ENCODE peak calls at places on chromosomes 11 and 22, in six cellular contexts. One of them, this sample, is unnamed.

GRCh38 chr11:122900803-122901202 is 18.2 kb downstream of the JHY start:
- DNase-seq in tibial artery: no peak
- DNase-seq in fibroblast of lung: peak
- DNase-seq in hepatocyte: no peak
- DNase-seq in pancreas: no peak
- DNase-seq in mammary epithelial cell: no peak
- DNase-seq in this sample: no peak

GRCh38 chr11:94272738-94273313 is 31.6 kb upstream of the IZUMO1R start:
- DNase-seq in tibial artery: no peak
- DNase-seq in fibroblast of lung: no peak
- DNase-seq in hepatocyte: no peak
- DNase-seq in pancreas: no peak
- DNase-seq in mammary epithelial cell: no peak
- DNase-seq in this sample: no peak

GRCh38 chr22:24389680-24390079 is 37.7 kb upstream of the ADORA2A start:
- DNase-seq in tibial artery: no peak
- DNase-seq in fibroblast of lung: no peak
- DNase-seq in hepatocyte: no peak
- DNase-seq in pancreas: no peak
- DNase-seq in mammary epithelial cell: no peak
- DNase-seq in this sample: no peak

GRCh38 chr11:75706260-75706729 is 11.3 kb upstream of the MOGAT2 start:
- DNase-seq in tibial artery: peak
- DNase-seq in fibroblast of lung: peak
- DNase-seq in hepatocyte: peak
- DNase-seq in pancreas: peak
- DNase-seq in mammary epithelial cell: peak
- DNase-seq in this sample: no peak

GRCh38 chr11:111421251-111421650 is 42.2 kb upstream of the POU2AF1 start:
- DNase-seq in tibial artery: no peak
- DNase-seq in fibroblast of lung: no peak
- DNase-seq in hepatocyte: no peak
- DNase-seq in pancreas: no peak
- DNase-seq in mammary epithelial cell: no peak
- DNase-seq in this sample: no peak

GRCh38 chr11:67054851-67055523 is 1.7 kb upstream of the RHOD start:
- DNase-seq in tibial artery: no peak
- DNase-seq in fibroblast of lung: peak
- DNase-seq in hepatocyte: peak
- DNase-seq in pancreas: peak
- DNase-seq in mammary epithelial cell: peak
- DNase-seq in this sample: no peak

GRCh38 chr11:86193297-86194095 is 51.1 kb upstream of the EED start:
- DNase-seq in tibial artery: no peak
- DNase-seq in fibroblast of lung: peak
- DNase-seq in hepatocyte: peak
- DNase-seq in pancreas: no peak
- DNase-seq in mammary epithelial cell: peak
- DNase-seq in this sample: no peak

GRCh38 chr11:108983621-108984020 is 318.8 kb downstream of the DDX10 start:
- DNase-seq in tibial artery: no peak
- DNase-seq in fibroblast of lung: peak
- DNase-seq in hepatocyte: no peak
- DNase-seq in pancreas: no peak
- DNase-seq in mammary epithelial cell: no peak
- DNase-seq in this sample: no peak

GRCh38 chr11:117200813-117201515 is 1.8 kb downstream of the TAGLN start:
- DNase-seq in tibial artery: no peak
- DNase-seq in fibroblast of lung: no peak
- DNase-seq in hepatocyte: no peak
- DNase-seq in pancreas: no peak
- DNase-seq in mammary epithelial cell: no peak
- DNase-seq in this sample: no peak

GRCh38 chr22:49365910-49366309 is 461.8 kb downstream of the BRD1 start:
- DNase-seq in tibial artery: no peak
- DNase-seq in fibroblast of lung: no peak
- DNase-seq in hepatocyte: no peak
- DNase-seq in pancreas: no peak
- DNase-seq in mammary epithelial cell: no peak
- DNase-seq in this sample: no peak

GRCh38 chr22:46071451-46072029 is 78.8 kb upstream of the PPARA start:
- DNase-seq in tibial artery: peak
- DNase-seq in fibroblast of lung: peak
- DNase-seq in hepatocyte: peak
- DNase-seq in pancreas: peak
- DNase-seq in mammary epithelial cell: peak
- DNase-seq in this sample: peak

GRCh38 chr22:43228330-43228729 is 41.4 kb upstream of the TTLL12 start:
- DNase-seq in tibial artery: no peak
- DNase-seq in fibroblast of lung: no peak
- DNase-seq in hepatocyte: peak
- DNase-seq in pancreas: no peak
- DNase-seq in mammary epithelial cell: no peak
- DNase-seq in this sample: no peak
- TF ChIP-seq CTCF in tibial artery: no peak
- TF ChIP-seq CTCF in fibroblast of lung: peak
- TF ChIP-seq CTCF in hepatocyte: peak
- TF ChIP-seq CTCF in pancreas: no peak
- TF ChIP-seq CTCF in mammary epithelial cell: peak
- TF ChIP-seq CTCF in this sample: no peak

DNA sequence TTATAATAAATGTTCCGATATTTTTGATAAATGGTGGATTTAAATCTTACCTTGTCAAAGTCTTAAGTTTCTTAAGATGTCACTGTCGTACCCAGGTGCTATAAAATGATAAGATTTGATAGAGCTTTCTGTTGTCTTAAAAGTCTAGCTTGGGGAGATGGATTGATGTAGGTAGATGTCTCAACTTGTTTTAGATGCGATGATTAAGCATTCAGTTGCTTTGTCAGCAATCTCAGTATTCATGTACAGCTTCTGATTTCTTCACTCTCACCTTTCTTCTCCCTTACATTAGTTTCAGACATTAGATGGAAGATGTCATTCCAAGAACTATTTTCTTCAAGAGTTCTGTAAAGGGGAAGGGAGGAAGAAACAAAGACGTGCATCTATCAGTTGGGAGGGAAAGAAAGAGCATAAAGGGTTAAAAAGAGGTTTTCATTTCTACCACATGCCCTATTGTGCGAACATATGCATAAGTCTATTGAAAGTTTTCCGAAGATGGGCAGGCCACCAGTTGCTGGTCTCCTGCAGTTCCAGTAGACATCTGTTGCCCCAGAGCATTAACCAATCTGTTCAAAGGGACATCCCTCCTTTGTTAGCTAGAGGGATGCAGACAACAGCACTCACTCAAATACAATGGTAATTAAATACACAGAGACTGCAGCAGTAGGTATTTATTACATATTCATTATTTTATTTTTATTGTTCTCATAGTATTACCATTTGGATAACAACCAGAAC is 38.4 kb downstream of the ZC3H12C start:
- DNase-seq in tibial artery: no peak
- DNase-seq in fibroblast of lung: no peak
- DNase-seq in hepatocyte: no peak
- DNase-seq in pancreas: no peak
- DNase-seq in mammary epithelial cell: peak
- DNase-seq in this sample: no peak
- H3K27ac ChIP-seq in tibial artery: no peak
- H3K27ac ChIP-seq in fibroblast of lung: no peak
- H3K27ac ChIP-seq in hepatocyte: no peak
- H3K27ac ChIP-seq in pancreas: no peak
- H3K27ac ChIP-seq in mammary epithelial cell: peak
- H3K27ac ChIP-seq in this sample: peak

DNA sequence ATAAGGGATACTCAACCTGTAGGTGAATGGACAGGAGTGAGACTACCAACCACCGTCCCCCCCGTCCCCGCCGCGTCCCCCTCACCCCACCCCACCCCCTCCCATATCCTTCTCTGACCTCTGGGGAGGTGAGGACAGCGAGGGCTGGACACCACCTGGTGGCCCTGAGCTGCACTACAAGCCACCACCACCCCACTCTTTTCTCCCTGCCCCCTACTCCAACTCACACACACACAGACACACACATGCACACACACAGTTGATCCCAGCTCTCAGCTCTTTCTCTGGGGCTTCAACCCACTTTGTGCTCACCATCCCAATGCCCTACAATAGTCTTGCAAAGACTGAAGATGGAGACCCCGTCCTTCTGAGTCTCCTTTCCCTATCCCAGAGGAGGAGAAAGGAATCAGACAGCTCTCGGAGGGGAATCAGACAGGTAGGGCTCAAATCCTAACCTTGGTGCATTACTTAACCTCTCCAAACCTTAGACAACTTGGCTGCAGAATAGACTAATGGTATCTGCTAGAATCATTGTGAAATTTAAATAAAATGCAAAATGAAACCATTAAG is 100.8 kb downstream of the PDE2A start:
- DNase-seq in tibial artery: no peak
- DNase-seq in fibroblast of lung: peak
- DNase-seq in hepatocyte: peak
- DNase-seq in pancreas: no peak
- DNase-seq in mammary epithelial cell: no peak
- DNase-seq in this sample: no peak
- TF ChIP-seq CTCF in tibial artery: peak
- TF ChIP-seq CTCF in fibroblast of lung: peak
- TF ChIP-seq CTCF in hepatocyte: peak
- TF ChIP-seq CTCF in pancreas: peak
- TF ChIP-seq CTCF in mammary epithelial cell: peak
- TF ChIP-seq CTCF in this sample: peak

GRCh38 chr22:44449683-44450425 is 48.2 kb downstream of the RTL6 start:
- DNase-seq in tibial artery: no peak
- DNase-seq in fibroblast of lung: no peak
- DNase-seq in hepatocyte: no peak
- DNase-seq in pancreas: no peak
- DNase-seq in mammary epithelial cell: no peak
- DNase-seq in this sample: no peak

GRCh38 chr22:44450503-44450902 is 47.5 kb downstream of the RTL6 start:
- DNase-seq in tibial artery: no peak
- DNase-seq in fibroblast of lung: no peak
- DNase-seq in hepatocyte: no peak
- DNase-seq in pancreas: no peak
- DNase-seq in mammary epithelial cell: no peak
- DNase-seq in this sample: no peak

GRCh38 chr22:44446483-44446882 is 51.5 kb downstream of the RTL6 start:
- DNase-seq in tibial artery: no peak
- DNase-seq in fibroblast of lung: no peak
- DNase-seq in hepatocyte: no peak
- DNase-seq in pancreas: no peak
- DNase-seq in mammary epithelial cell: no peak
- DNase-seq in this sample: no peak

GRCh38 chr22:44449061-44449682 is 48.9 kb downstream of the RTL6 start:
- DNase-seq in tibial artery: peak
- DNase-seq in fibroblast of lung: peak
- DNase-seq in hepatocyte: peak
- DNase-seq in pancreas: no peak
- DNase-seq in mammary epithelial cell: peak
- DNase-seq in this sample: no peak

GRCh38 chr22:44448271-44448780 is 49.7 kb downstream of the RTL6 start:
- DNase-seq in tibial artery: peak
- DNase-seq in fibroblast of lung: peak
- DNase-seq in hepatocyte: peak
- DNase-seq in pancreas: no peak
- DNase-seq in mammary epithelial cell: peak
- DNase-seq in this sample: no peak
- H3K27ac ChIP-seq in tibial artery: no peak
- H3K27ac ChIP-seq in fibroblast of lung: peak
- H3K27ac ChIP-seq in hepatocyte: no peak
- H3K27ac ChIP-seq in pancreas: no peak
- H3K27ac ChIP-seq in mammary epithelial cell: peak
- H3K27ac ChIP-seq in this sample: no peak

DNA sequence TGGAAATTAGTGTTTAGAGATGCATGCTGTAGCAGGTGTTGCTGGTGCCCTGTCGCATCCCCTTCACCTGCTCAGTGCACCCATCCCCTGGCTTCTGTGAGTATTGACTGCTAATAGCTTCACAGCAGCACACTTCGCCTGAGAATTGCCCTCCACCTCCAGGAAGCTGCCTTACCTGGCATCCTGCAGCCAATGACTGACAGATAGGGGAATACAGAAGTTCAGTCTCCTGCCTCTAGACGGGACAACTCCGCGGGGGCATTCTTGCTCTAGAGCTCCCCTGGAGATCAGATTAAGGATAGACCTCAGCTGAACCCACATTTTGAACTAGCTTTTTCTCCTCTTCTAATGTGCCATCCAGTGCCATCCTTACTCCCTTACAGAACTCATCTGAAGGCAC is 9.3 kb upstream of the CD3E start:
- DNase-seq in tibial artery: no peak
- DNase-seq in fibroblast of lung: no peak
- DNase-seq in hepatocyte: no peak
- DNase-seq in pancreas: no peak
- DNase-seq in mammary epithelial cell: no peak
- DNase-seq in this sample: no peak
- TF ChIP-seq CTCF in tibial artery: no peak
- TF ChIP-seq CTCF in fibroblast of lung: no peak
- TF ChIP-seq CTCF in hepatocyte: no peak
- TF ChIP-seq CTCF in pancreas: no peak
- TF ChIP-seq CTCF in mammary epithelial cell: no peak
- TF ChIP-seq CTCF in this sample: no peak

GRCh38 chr22:44067033-44067432 is 42.9 kb downstream of the PARVB start:
- DNase-seq in tibial artery: no peak
- DNase-seq in fibroblast of lung: no peak
- DNase-seq in hepatocyte: no peak
- DNase-seq in pancreas: no peak
- DNase-seq in mammary epithelial cell: no peak
- DNase-seq in this sample: no peak
- H3K27ac ChIP-seq in tibial artery: no peak
- H3K27ac ChIP-seq in fibroblast of lung: no peak
- H3K27ac ChIP-seq in hepatocyte: no peak
- H3K27ac ChIP-seq in pancreas: no peak
- H3K27ac ChIP-seq in mammary epithelial cell: no peak
- H3K27ac ChIP-seq in this sample: peak

GRCh38 chr11:44034639-44035038 is 13.1 kb upstream of the ACCSL start:
- DNase-seq in tibial artery: no peak
- DNase-seq in fibroblast of lung: no peak
- DNase-seq in hepatocyte: no peak
- DNase-seq in pancreas: no peak
- DNase-seq in mammary epithelial cell: no peak
- DNase-seq in this sample: no peak

GRCh38 chr11:44033411-44033850 is 14.3 kb upstream of the ACCSL start:
- DNase-seq in tibial artery: no peak
- DNase-seq in fibroblast of lung: no peak
- DNase-seq in hepatocyte: no peak
- DNase-seq in pancreas: no peak
- DNase-seq in mammary epithelial cell: no peak
- DNase-seq in this sample: peak

GRCh38 chr11:44033856-44034255 is 13.9 kb upstream of the ACCSL start:
- DNase-seq in tibial artery: no peak
- DNase-seq in fibroblast of lung: no peak
- DNase-seq in hepatocyte: no peak
- DNase-seq in pancreas: no peak
- DNase-seq in mammary epithelial cell: no peak
- DNase-seq in this sample: no peak

GRCh38 chr11:44036811-44037657 is 10.7 kb upstream of the ACCSL start:
- DNase-seq in tibial artery: peak
- DNase-seq in fibroblast of lung: peak
- DNase-seq in hepatocyte: peak
- DNase-seq in pancreas: peak
- DNase-seq in mammary epithelial cell: peak
- DNase-seq in this sample: peak

GRCh38 chr11:44037658-44037998 is 10.2 kb upstream of the ACCSL start:
- DNase-seq in tibial artery: no peak
- DNase-seq in fibroblast of lung: no peak
- DNase-seq in hepatocyte: no peak
- DNase-seq in pancreas: no peak
- DNase-seq in mammary epithelial cell: no peak
- DNase-seq in this sample: no peak
- TF ChIP-seq CTCF in tibial artery: no peak
- TF ChIP-seq CTCF in fibroblast of lung: no peak
- TF ChIP-seq CTCF in hepatocyte: no peak
- TF ChIP-seq CTCF in pancreas: no peak
- TF ChIP-seq CTCF in mammary epithelial cell: no peak
- TF ChIP-seq CTCF in this sample: no peak

This sample was measured in dorsolateral prefrontal cortex.